ENCODE peak calls at places on chromosome 12, in six cellular contexts. One of them, this sample, is unnamed.

GRCh38 chr12:85951823-85952222 is 77.7 kb downstream of the NTS start:
- DNase-seq in neural crest cell: no peak
- DNase-seq in colonic mucosa: no peak
- DNase-seq in choroid plexus epithelial cell: peak; percentile 52
- DNase-seq in mucosa of descending colon: no peak
- DNase-seq in AG10803: no peak
- DNase-seq in this sample: no peak

GRCh38 chr12:125804660-125805059 is 739.4 kb downstream of the AACS start:
- DNase-seq in choroid plexus epithelial cell: no peak
- DNase-seq in neural crest cell: no peak
- DNase-seq in colonic mucosa: no peak
- DNase-seq in AG10803: no peak
- DNase-seq in mucosa of descending colon: no peak
- DNase-seq in this sample: no peak

GRCh38 chr12:125187780-125188741 is 122.8 kb downstream of the AACS start:
- DNase-seq in choroid plexus epithelial cell: peak; percentile 10
- DNase-seq in neural crest cell: no peak
- DNase-seq in AG10803: no peak
- DNase-seq in colonic mucosa: no peak
- DNase-seq in mucosa of descending colon: no peak
- DNase-seq in this sample: no peak

GRCh38 chr12:121009744-121010143 is 6.5 kb downstream of the C12orf43 start:
- DNase-seq in choroid plexus epithelial cell: peak; percentile 75
- DNase-seq in neural crest cell: peak; percentile 14
- DNase-seq in mucosa of descending colon: no peak
- DNase-seq in AG10803: peak; percentile 28
- DNase-seq in colonic mucosa: peak; percentile 68
- DNase-seq in this sample: no peak

GRCh38 chr12:127928615-127929014 is 338.4 kb upstream of the TMEM132C start:
- DNase-seq in AG10803: peak; percentile 67
- DNase-seq in neural crest cell: no peak
- DNase-seq in mucosa of descending colon: no peak
- DNase-seq in choroid plexus epithelial cell: peak; percentile 34
- DNase-seq in colonic mucosa: no peak
- DNase-seq in this sample: no peak

GRCh38 chr12:53004582-53004981 is 1.7 kb upstream of the EIF4B start:
- DNase-seq in AG10803: peak; percentile 23
- DNase-seq in mucosa of descending colon: no peak
- DNase-seq in colonic mucosa: no peak
- DNase-seq in neural crest cell: no peak
- DNase-seq in choroid plexus epithelial cell: peak; percentile 63
- DNase-seq in this sample: no peak

GRCh38 chr12:67702136-67702535 is 53.6 kb downstream of the DYRK2 start:
- DNase-seq in colonic mucosa: no peak
- DNase-seq in mucosa of descending colon: no peak
- DNase-seq in neural crest cell: no peak
- DNase-seq in AG10803: no peak
- DNase-seq in choroid plexus epithelial cell: no peak
- DNase-seq in this sample: no peak

GRCh38 chr12:52531563-52532300 is 11.5 kb upstream of the KRT5 start:
- DNase-seq in mucosa of descending colon: no peak
- DNase-seq in colonic mucosa: no peak
- DNase-seq in choroid plexus epithelial cell: no peak
- DNase-seq in neural crest cell: no peak
- DNase-seq in AG10803: no peak
- DNase-seq in this sample: no peak

GRCh38 chr12:115440438-115440837 is 756.5 kb upstream of the TBX3 start:
- DNase-seq in neural crest cell: no peak
- DNase-seq in colonic mucosa: no peak
- DNase-seq in mucosa of descending colon: no peak
- DNase-seq in AG10803: peak; percentile 59
- DNase-seq in choroid plexus epithelial cell: peak; percentile 57
- DNase-seq in this sample: no peak

GRCh38 chr12:132478845-132479244 is 11.1 kb upstream of the FBRSL1 start:
- DNase-seq in colonic mucosa: no peak
- DNase-seq in mucosa of descending colon: no peak
- DNase-seq in AG10803: no peak
- DNase-seq in neural crest cell: no peak
- DNase-seq in choroid plexus epithelial cell: peak; percentile 28
- DNase-seq in this sample: no peak

GRCh38 chr12:1932264-1932777 is 13.9 kb upstream of the CACNA2D4 start:
- DNase-seq in AG10803: peak; percentile 30
- DNase-seq in colonic mucosa: peak; percentile 76
- DNase-seq in mucosa of descending colon: no peak
- DNase-seq in choroid plexus epithelial cell: peak; percentile 30
- DNase-seq in neural crest cell: no peak
- DNase-seq in this sample: peak; percentile 50

GRCh38 chr12:47736877-47737676 is 11.8 kb upstream of the ENDOU start:
- DNase-seq in AG10803: peak; percentile 90
- DNase-seq in neural crest cell: no peak
- DNase-seq in mucosa of descending colon: peak; percentile 83
- DNase-seq in colonic mucosa: peak; percentile 65
- DNase-seq in choroid plexus epithelial cell: peak; percentile 77
- DNase-seq in this sample: peak; percentile 91

GRCh38 chr12:14768823-14769405 is 34.4 kb downstream of the WBP11 start:
- DNase-seq in colonic mucosa: peak; percentile 45
- DNase-seq in AG10803: peak; percentile 22
- DNase-seq in neural crest cell: no peak
- DNase-seq in mucosa of descending colon: peak; percentile 58
- DNase-seq in choroid plexus epithelial cell: peak; percentile 37
- DNase-seq in this sample: no peak

GRCh38 chr12:115666168-115666567 is 611.3 kb downstream of the MED13L start:
- DNase-seq in neural crest cell: no peak
- DNase-seq in colonic mucosa: no peak
- DNase-seq in choroid plexus epithelial cell: no peak
- DNase-seq in AG10803: no peak
- DNase-seq in mucosa of descending colon: no peak
- DNase-seq in this sample: no peak

GRCh38 chr12:57224973-57225679 is 4.4 kb upstream of the SHMT2 start:
- DNase-seq in AG10803: no peak
- DNase-seq in choroid plexus epithelial cell: no peak
- DNase-seq in mucosa of descending colon: no peak
- DNase-seq in colonic mucosa: peak; percentile 67
- DNase-seq in neural crest cell: no peak
- DNase-seq in this sample: peak; percentile 80

GRCh38 chr12:96063046-96063445 is 27.7 kb upstream of the LTA4H start:
- DNase-seq in choroid plexus epithelial cell: peak; percentile 47
- DNase-seq in colonic mucosa: no peak
- DNase-seq in AG10803: peak; percentile 25
- DNase-seq in mucosa of descending colon: no peak
- DNase-seq in neural crest cell: no peak
- DNase-seq in this sample: no peak

GRCh38 chr12:57170408-57170807 is 23.0 kb upstream of the LRP1-AS start:
- DNase-seq in neural crest cell: no peak
- DNase-seq in AG10803: no peak
- DNase-seq in colonic mucosa: no peak
- DNase-seq in choroid plexus epithelial cell: no peak
- DNase-seq in mucosa of descending colon: no peak
- DNase-seq in this sample: no peak

GRCh38 chr12:75611041-75611440 is 99.6 kb upstream of the KRR1 start:
- DNase-seq in AG10803: no peak
- DNase-seq in colonic mucosa: no peak
- DNase-seq in choroid plexus epithelial cell: no peak
- DNase-seq in neural crest cell: no peak
- DNase-seq in mucosa of descending colon: no peak
- DNase-seq in this sample: no peak

GRCh38 chr12:15601210-15601800 is 187.9 kb downstream of the EPS8 start:
- DNase-seq in choroid plexus epithelial cell: peak; percentile 85
- DNase-seq in colonic mucosa: no peak
- DNase-seq in AG10803: peak; percentile 68
- DNase-seq in neural crest cell: no peak
- DNase-seq in mucosa of descending colon: no peak
- DNase-seq in this sample: no peak

GRCh38 chr12:45745861-45746277 is 16.4 kb downstream of the ARID2 start:
- DNase-seq in colonic mucosa: no peak
- DNase-seq in AG10803: peak; percentile 52
- DNase-seq in mucosa of descending colon: no peak
- DNase-seq in neural crest cell: no peak
- DNase-seq in choroid plexus epithelial cell: peak; percentile 60
- DNase-seq in this sample: no peak

GRCh38 chr12:112354399-112354798 is 27.8 kb downstream of the HECTD4 start:
- DNase-seq in neural crest cell: no peak
- DNase-seq in AG10803: no peak
- DNase-seq in mucosa of descending colon: no peak
- DNase-seq in choroid plexus epithelial cell: no peak
- DNase-seq in colonic mucosa: no peak
- DNase-seq in this sample: no peak

GRCh38 chr12:85835810-85836715 is at the start of gene RASSF9:
- DNase-seq in mucosa of descending colon: no peak
- DNase-seq in AG10803: peak; percentile 94
- DNase-seq in neural crest cell: no peak
- DNase-seq in choroid plexus epithelial cell: peak; percentile 90
- DNase-seq in colonic mucosa: peak; percentile 40
- DNase-seq in this sample: peak; percentile 77

GRCh38 chr12:96045566-96045965 is 10.2 kb upstream of the LTA4H start:
- DNase-seq in AG10803: no peak
- DNase-seq in mucosa of descending colon: no peak
- DNase-seq in choroid plexus epithelial cell: no peak
- DNase-seq in neural crest cell: no peak
- DNase-seq in colonic mucosa: no peak
- DNase-seq in this sample: peak; percentile 71

GRCh38 chr12:3204716-3205617 is 127.8 kb downstream of the TSPAN9 start:
- DNase-seq in choroid plexus epithelial cell: no peak
- DNase-seq in neural crest cell: no peak
- DNase-seq in AG10803: no peak
- DNase-seq in mucosa of descending colon: no peak
- DNase-seq in colonic mucosa: no peak
- DNase-seq in this sample: no peak

GRCh38 chr12:3207174-3207573 is 130.0 kb downstream of the TSPAN9 start:
- DNase-seq in mucosa of descending colon: no peak
- DNase-seq in choroid plexus epithelial cell: no peak
- DNase-seq in neural crest cell: no peak
- DNase-seq in AG10803: no peak
- DNase-seq in colonic mucosa: no peak
- DNase-seq in this sample: no peak

GRCh38 chr12:3205742-3206519 is 128.8 kb downstream of the TSPAN9 start:
- DNase-seq in choroid plexus epithelial cell: peak; percentile 20
- DNase-seq in mucosa of descending colon: no peak
- DNase-seq in colonic mucosa: no peak
- DNase-seq in AG10803: no peak
- DNase-seq in neural crest cell: no peak
- DNase-seq in this sample: no peak

GRCh38 chr12:3206536-3207072 is 129.4 kb downstream of the TSPAN9 start:
- DNase-seq in neural crest cell: no peak
- DNase-seq in colonic mucosa: no peak
- DNase-seq in choroid plexus epithelial cell: no peak
- DNase-seq in AG10803: no peak
- DNase-seq in mucosa of descending colon: no peak
- DNase-seq in this sample: no peak

GRCh38 chr12:3207858-3208257 is 130.7 kb downstream of the TSPAN9 start:
- DNase-seq in colonic mucosa: no peak
- DNase-seq in choroid plexus epithelial cell: no peak
- DNase-seq in neural crest cell: no peak
- DNase-seq in AG10803: no peak
- DNase-seq in mucosa of descending colon: no peak
- DNase-seq in this sample: no peak
- TF ChIP-seq CTCF in colonic mucosa: no peak
- TF ChIP-seq CTCF in choroid plexus epithelial cell: peak; percentile 53
- TF ChIP-seq CTCF in neural crest cell: peak; percentile 43
- TF ChIP-seq CTCF in AG10803: no peak
- TF ChIP-seq CTCF in mucosa of descending colon: no peak
- TF ChIP-seq CTCF in this sample: no peak

DNA sequence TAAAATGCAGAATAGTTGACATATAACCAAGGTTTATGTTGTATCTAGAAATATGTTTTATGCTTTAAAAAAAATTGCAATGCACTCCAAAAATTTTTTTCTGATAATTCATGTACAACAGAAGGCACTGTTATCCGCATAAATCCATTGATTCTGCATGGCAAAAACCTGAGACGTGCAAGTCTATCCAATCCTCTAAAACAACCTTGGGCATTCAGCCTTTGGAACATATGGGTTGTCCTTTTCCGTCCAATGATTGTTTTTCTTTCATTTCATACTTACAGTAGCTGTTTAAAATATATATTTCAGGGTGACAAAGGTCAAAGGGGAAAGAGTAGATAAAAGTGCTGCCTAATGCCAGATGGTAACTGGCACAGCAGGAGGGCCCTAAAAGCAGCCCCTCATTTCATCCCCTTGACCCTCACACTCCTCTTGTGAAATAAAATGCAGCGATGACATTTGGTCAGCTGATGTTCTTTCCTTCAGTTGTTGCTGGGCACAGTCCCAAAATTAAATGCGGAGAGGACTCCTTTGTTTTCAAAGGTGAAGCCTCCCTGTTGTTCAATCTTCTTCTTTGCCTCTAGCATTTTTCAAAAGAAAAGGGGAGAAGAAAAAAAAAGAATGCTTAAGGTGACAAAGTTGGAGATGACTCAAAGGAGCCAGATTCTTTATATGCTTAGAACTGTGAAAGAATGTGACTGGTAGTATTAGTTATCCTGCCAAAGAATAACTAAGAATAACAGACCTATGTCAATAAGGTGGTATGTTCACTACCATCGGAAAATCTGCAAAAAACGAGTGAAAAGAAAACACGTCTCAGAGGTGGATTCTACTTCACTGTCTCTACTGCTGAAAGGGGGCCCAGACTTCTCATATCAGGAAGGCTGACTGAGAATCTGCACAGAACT is 65.0 kb downstream of the IPO8 start:
- DNase-seq in colonic mucosa: no peak
- DNase-seq in AG10803: no peak
- DNase-seq in neural crest cell: no peak
- DNase-seq in mucosa of descending colon: no peak
- DNase-seq in choroid plexus epithelial cell: peak; percentile 75
- DNase-seq in this sample: no peak
- TF ChIP-seq CTCF in colonic mucosa: no peak
- TF ChIP-seq CTCF in AG10803: no peak
- TF ChIP-seq CTCF in neural crest cell: no peak
- TF ChIP-seq CTCF in mucosa of descending colon: no peak
- TF ChIP-seq CTCF in choroid plexus epithelial cell: no peak
- TF ChIP-seq CTCF in this sample: no peak

DNA sequence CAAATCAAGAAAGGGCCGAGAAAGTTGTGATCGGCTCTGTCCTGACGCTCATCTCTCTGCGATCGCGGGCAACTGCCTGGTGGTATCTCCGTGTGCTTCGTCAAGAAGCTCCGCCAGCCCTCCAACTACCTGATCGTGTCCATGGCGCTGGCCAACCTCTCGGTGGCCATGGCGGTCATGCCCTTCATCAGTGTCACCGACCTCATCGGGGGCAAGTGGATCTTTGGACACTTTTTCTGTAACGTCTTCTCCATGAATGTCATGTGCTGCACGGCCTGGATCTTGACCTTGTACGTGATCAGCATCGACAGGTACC is 1.6 kb upstream of the HEBP1 start:
- DNase-seq in neural crest cell: no peak
- DNase-seq in AG10803: no peak
- DNase-seq in choroid plexus epithelial cell: no peak
- DNase-seq in mucosa of descending colon: no peak
- DNase-seq in colonic mucosa: no peak
- DNase-seq in this sample: no peak
- TF ChIP-seq CTCF in neural crest cell: no peak
- TF ChIP-seq CTCF in AG10803: no peak
- TF ChIP-seq CTCF in choroid plexus epithelial cell: no peak
- TF ChIP-seq CTCF in mucosa of descending colon: no peak
- TF ChIP-seq CTCF in colonic mucosa: no peak
- TF ChIP-seq CTCF in this sample: no peak

DNA sequence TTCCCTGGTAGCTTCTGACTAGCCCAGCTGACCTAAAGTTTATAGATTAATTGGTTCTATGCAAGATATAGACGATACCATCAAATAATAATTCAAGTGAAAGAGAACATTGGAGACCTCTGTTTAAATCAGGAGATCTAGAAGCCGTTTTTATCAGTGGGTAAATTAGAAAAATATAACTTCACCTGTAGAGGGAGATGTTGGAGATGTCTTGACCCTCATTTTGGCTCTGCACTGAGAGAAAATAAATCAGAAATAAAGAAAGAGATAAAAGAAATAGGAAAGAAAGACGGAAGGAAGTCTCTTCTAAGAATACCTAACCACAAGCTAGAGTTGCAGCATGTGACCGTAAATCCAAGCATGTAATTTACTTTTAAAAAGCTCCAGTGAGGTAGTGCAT is 684.5 kb downstream of the C12orf50 start:
- DNase-seq in colonic mucosa: no peak
- DNase-seq in mucosa of descending colon: no peak
- DNase-seq in choroid plexus epithelial cell: peak; percentile 42
- DNase-seq in neural crest cell: no peak
- DNase-seq in AG10803: no peak
- DNase-seq in this sample: no peak
- TF ChIP-seq CTCF in colonic mucosa: no peak
- TF ChIP-seq CTCF in mucosa of descending colon: no peak
- TF ChIP-seq CTCF in choroid plexus epithelial cell: peak; percentile 41
- TF ChIP-seq CTCF in neural crest cell: no peak
- TF ChIP-seq CTCF in AG10803: no peak
- TF ChIP-seq CTCF in this sample: no peak

This sample was measured in lower lobe of right lung.